ENCODE peak calls at places on chromosomes 13 and 19, in five cellular contexts. One of them, this sample, is unnamed.
A peak's percentile ranks its signal among the peaks of the same experiment; 100 is the strongest.

GRCh38 chr13:53141336-53141735 is 112.7 kb downstream of the OLFM4 start:
- DNase-seq in stimulated activated CD4-positive, alpha-beta T cell treated with anti-CD3 and anti-CD28 coated beads, Interleukin-15, amount 100 ng/mL, for 1 hour: no peak
- DNase-seq in stimulated activated CD8-positive, alpha-beta memory T cell treated with anti-CD3 and anti-CD28 coated beads, Interleukin-12 subunit alpha, Interleukin-12 subunit beta, amount 100 ng/mL, for 4 hours: no peak
- DNase-seq in stimulated activated naive CD8-positive, alpha-beta T cell treated with anti-CD3 and anti-CD28 coated beads, Interleukin-15, amount 100 ng/mL, for 72 hours: no peak
- DNase-seq in RWPE1: no peak
- DNase-seq in this sample: no peak

GRCh38 chr13:69243366-69243765 is 864.3 kb upstream of the ATXN8OS start:
- DNase-seq in stimulated activated CD4-positive, alpha-beta T cell treated with anti-CD3 and anti-CD28 coated beads, Interleukin-15, amount 100 ng/mL, for 1 hour: no peak
- DNase-seq in stimulated activated CD8-positive, alpha-beta memory T cell treated with anti-CD3 and anti-CD28 coated beads, Interleukin-12 subunit alpha, Interleukin-12 subunit beta, amount 100 ng/mL, for 4 hours: no peak
- DNase-seq in stimulated activated naive CD8-positive, alpha-beta T cell treated with anti-CD3 and anti-CD28 coated beads, Interleukin-15, amount 100 ng/mL, for 72 hours: no peak
- DNase-seq in RWPE1: no peak
- DNase-seq in this sample: no peak

GRCh38 chr13:54029226-54029625 is 1000.6 kb downstream of the OLFM4 start:
- DNase-seq in stimulated activated CD4-positive, alpha-beta T cell treated with anti-CD3 and anti-CD28 coated beads, Interleukin-15, amount 100 ng/mL, for 1 hour: no peak
- DNase-seq in stimulated activated CD8-positive, alpha-beta memory T cell treated with anti-CD3 and anti-CD28 coated beads, Interleukin-12 subunit alpha, Interleukin-12 subunit beta, amount 100 ng/mL, for 4 hours: no peak
- DNase-seq in stimulated activated naive CD8-positive, alpha-beta T cell treated with anti-CD3 and anti-CD28 coated beads, Interleukin-15, amount 100 ng/mL, for 72 hours: no peak
- DNase-seq in RWPE1: peak; percentile 41
- DNase-seq in this sample: peak; percentile 99

GRCh38 chr13:76992548-76993001 is 694 bp downstream of the CLN5 start:
- DNase-seq in stimulated activated CD4-positive, alpha-beta T cell treated with anti-CD3 and anti-CD28 coated beads, Interleukin-15, amount 100 ng/mL, for 1 hour: no peak
- DNase-seq in stimulated activated CD8-positive, alpha-beta memory T cell treated with anti-CD3 and anti-CD28 coated beads, Interleukin-12 subunit alpha, Interleukin-12 subunit beta, amount 100 ng/mL, for 4 hours: no peak
- DNase-seq in stimulated activated naive CD8-positive, alpha-beta T cell treated with anti-CD3 and anti-CD28 coated beads, Interleukin-15, amount 100 ng/mL, for 72 hours: no peak
- DNase-seq in RWPE1: no peak
- DNase-seq in this sample: no peak

GRCh38 chr19:54164369-54165068 is 5.0 kb upstream of the LENG1 start:
- DNase-seq in stimulated activated CD4-positive, alpha-beta T cell treated with anti-CD3 and anti-CD28 coated beads, Interleukin-15, amount 100 ng/mL, for 1 hour: peak; percentile 31
- DNase-seq in stimulated activated CD8-positive, alpha-beta memory T cell treated with anti-CD3 and anti-CD28 coated beads, Interleukin-12 subunit alpha, Interleukin-12 subunit beta, amount 100 ng/mL, for 4 hours: peak; percentile 21
- DNase-seq in stimulated activated naive CD8-positive, alpha-beta T cell treated with anti-CD3 and anti-CD28 coated beads, Interleukin-15, amount 100 ng/mL, for 72 hours: peak; percentile 68
- DNase-seq in RWPE1: peak; percentile 49
- DNase-seq in this sample: no peak

GRCh38 chr19:5623397-5624153 is 692 bp downstream of the SAFB start:
- DNase-seq in stimulated activated CD4-positive, alpha-beta T cell treated with anti-CD3 and anti-CD28 coated beads, Interleukin-15, amount 100 ng/mL, for 1 hour: peak; percentile 13
- DNase-seq in stimulated activated CD8-positive, alpha-beta memory T cell treated with anti-CD3 and anti-CD28 coated beads, Interleukin-12 subunit alpha, Interleukin-12 subunit beta, amount 100 ng/mL, for 4 hours: peak; percentile 6
- DNase-seq in stimulated activated naive CD8-positive, alpha-beta T cell treated with anti-CD3 and anti-CD28 coated beads, Interleukin-15, amount 100 ng/mL, for 72 hours: no peak
- DNase-seq in RWPE1: no peak
- DNase-seq in this sample: no peak

GRCh38 chr13:76361868-76362267 is 524.3 kb downstream of the KCTD12 start:
- DNase-seq in stimulated activated CD4-positive, alpha-beta T cell treated with anti-CD3 and anti-CD28 coated beads, Interleukin-15, amount 100 ng/mL, for 1 hour: no peak
- DNase-seq in stimulated activated CD8-positive, alpha-beta memory T cell treated with anti-CD3 and anti-CD28 coated beads, Interleukin-12 subunit alpha, Interleukin-12 subunit beta, amount 100 ng/mL, for 4 hours: no peak
- DNase-seq in stimulated activated naive CD8-positive, alpha-beta T cell treated with anti-CD3 and anti-CD28 coated beads, Interleukin-15, amount 100 ng/mL, for 72 hours: no peak
- DNase-seq in RWPE1: no peak
- DNase-seq in this sample: no peak

GRCh38 chr19:1210227-1210538 is 4.6 kb downstream of the STK11 start:
- DNase-seq in stimulated activated CD4-positive, alpha-beta T cell treated with anti-CD3 and anti-CD28 coated beads, Interleukin-15, amount 100 ng/mL, for 1 hour: no peak
- DNase-seq in stimulated activated CD8-positive, alpha-beta memory T cell treated with anti-CD3 and anti-CD28 coated beads, Interleukin-12 subunit alpha, Interleukin-12 subunit beta, amount 100 ng/mL, for 4 hours: no peak
- DNase-seq in stimulated activated naive CD8-positive, alpha-beta T cell treated with anti-CD3 and anti-CD28 coated beads, Interleukin-15, amount 100 ng/mL, for 72 hours: no peak
- DNase-seq in RWPE1: no peak
- DNase-seq in this sample: no peak

GRCh38 chr19:40398417-40399056 is 8.6 kb upstream of the HIPK4 start:
- DNase-seq in stimulated activated CD4-positive, alpha-beta T cell treated with anti-CD3 and anti-CD28 coated beads, Interleukin-15, amount 100 ng/mL, for 1 hour: peak; percentile 55
- DNase-seq in stimulated activated CD8-positive, alpha-beta memory T cell treated with anti-CD3 and anti-CD28 coated beads, Interleukin-12 subunit alpha, Interleukin-12 subunit beta, amount 100 ng/mL, for 4 hours: peak; percentile 13
- DNase-seq in stimulated activated naive CD8-positive, alpha-beta T cell treated with anti-CD3 and anti-CD28 coated beads, Interleukin-15, amount 100 ng/mL, for 72 hours: peak; percentile 48
- DNase-seq in RWPE1: peak; percentile 84
- DNase-seq in this sample: peak; percentile 19